ENCODE peak calls at places on chromosomes 4 and X, in nine cellular contexts. H is fibroblast of lung, W is MM.1S, X is astrocyte, G is hepatocyte, I is HCT116, R is PC-3, S is mammary epithelial cell, O is GM12878. C is an unnamed sample.

GRCh38 chrX:15855562-15856256 is 1.1 kb upstream of the AP1S2 start:
- DNase-seq in H (no peak), S (no peak), G (peak), O (no peak), R (no peak), X (no peak), I (no peak), W (peak), C (no peak)

GRCh38 chrX:68249401-68249831 is 183.9 kb downstream of the OPHN1 start:
- DNase-seq in R (no peak), O (no peak), H (no peak), S (no peak), X (no peak), I (no peak), G (no peak), W (no peak), C (no peak)

GRCh38 chr4:114922582-114922912 is 190.9 kb downstream of the NDST4 start:
- DNase-seq in X (no peak), R (no peak), I (no peak), W (no peak), G (no peak), O (no peak), S (no peak), H (no peak), C (no peak)

GRCh38 chr4:18033111-18034085 is 11.8 kb upstream of the LCORL start:
- DNase-seq in S (no peak), O (no peak), G (no peak), I (no peak), R (no peak), H (no peak), X (no peak), W (no peak), C (no peak)

GRCh38 chr4:188109157-188109755 is at the start of gene TRIML2:
- DNase-seq in R (peak), H (no peak), O (no peak), S (peak), W (no peak), G (no peak), X (no peak), I (peak), C (peak)

GRCh38 chrX:81390244-81390643 is 188.3 kb downstream of the SH3BGRL start:
- DNase-seq in X (no peak), G (no peak), S (no peak), H (no peak), R (no peak), O (peak), I (no peak), W (peak), C (no peak)

GRCh38 chr4:129344058-129344457 is 248.1 kb downstream of the C4orf33 start:
- DNase-seq in R (peak), X (no peak), S (peak), G (peak), H (peak), W (peak), O (no peak), I (peak), C (no peak)

GRCh38 chrX:125203737-125204578 is 115.7 kb upstream of the TEX13C start:
- DNase-seq in X (no peak), R (peak), W (peak), G (peak), I (no peak), H (peak), S (peak), O (no peak), C (no peak)

GRCh38 chrX:13700380-13700779 is 11.5 kb downstream of the RAB9A start:
- DNase-seq in S (no peak), I (no peak), R (no peak), W (no peak), X (no peak), H (no peak), G (no peak), O (no peak), C (no peak)

GRCh38 chr4:25842229-25842840 is 20.5 kb downstream of the SEL1L3 start:
- DNase-seq in I (no peak), S (no peak), W (peak), G (no peak), X (no peak), H (no peak), R (no peak), O (peak), C (no peak)

GRCh38 chr4:153649572-153649991 is 34.5 kb upstream of the TLR2 start:
- DNase-seq in O (no peak), S (peak), G (peak), R (peak), X (peak), I (peak), W (no peak), H (peak), C (peak)

GRCh38 chrX:7617994-7618393 is 225.0 kb upstream of the VCX start:
- DNase-seq in X (no peak), G (no peak), R (no peak), O (no peak), S (no peak), W (peak), H (no peak), I (no peak), C (no peak)

GRCh38 chr4:10017037-10017893 is 4.0 kb downstream of the SLC2A9 start:
- DNase-seq in S (no peak), X (no peak), I (no peak), H (no peak), G (peak), O (no peak), R (no peak), W (no peak), C (no peak)

GRCh38 chr4:140251566-140251965 is 97.6 kb upstream of the MAML3 start:
- DNase-seq in I (no peak), O (no peak), X (no peak), S (peak), R (peak), W (no peak), H (no peak), G (peak), C (peak)

GRCh38 chrX:40096395-40097091 is 1.2 kb downstream of the BCOR start:
- DNase-seq in I (no peak), W (peak), X (no peak), O (no peak), G (peak), H (no peak), R (peak), S (peak), C (no peak)

GRCh38 chr4:10114607-10115006 is 2.0 kb downstream of the WDR1 start:
- DNase-seq in X (no peak), H (no peak), W (no peak), R (no peak), O (no peak), G (no peak), I (no peak), S (no peak), C (no peak)

GRCh38 chr4:157141976-157142375 is 66.0 kb downstream of the GLRB start:
- DNase-seq in R (no peak), H (no peak), S (no peak), W (no peak), O (no peak), G (no peak), X (no peak), I (no peak), C (no peak)

GRCh38 chr4:38106886-38107514 is 146.8 kb downstream of the PTTG2 start:
- DNase-seq in H (no peak), R (no peak), G (no peak), I (no peak), W (no peak), S (no peak), X (no peak), O (no peak), C (no peak)

GRCh38 chr4:180799798-180800197 is 1443.4 kb upstream of the TENM3 start:
- DNase-seq in X (no peak), O (no peak), S (no peak), I (no peak), H (no peak), G (no peak), W (no peak), R (no peak), C (no peak)

GRCh38 chrX:23389196-23389792 is 54.6 kb downstream of the PTCHD1 start:
- DNase-seq in X (no peak), W (no peak), H (no peak), I (no peak), R (no peak), G (no peak), O (no peak), S (no peak), C (no peak)

GRCh38 chr4:115272585-115272984 is 159.2 kb upstream of the NDST4 start:
- DNase-seq in X (no peak), O (no peak), G (no peak), S (no peak), H (no peak), R (no peak), I (no peak), W (no peak), C (no peak)

GRCh38 chrX:38346150-38346549 is 6.3 kb upstream of the OTC start:
- DNase-seq in R (no peak), W (no peak), H (no peak), O (no peak), X (no peak), G (no peak), S (no peak), I (no peak), C (no peak)

GRCh38 chr4:26826721-26827120 is 33.9 kb upstream of the STIM2 start:
- DNase-seq in I (no peak), S (no peak), R (no peak), O (peak), H (no peak), G (no peak), X (no peak), W (no peak), C (no peak)

GRCh38 chr4:83837614-83838308 is 301.9 kb downstream of the GPAT3 start:
- DNase-seq in O (no peak), X (no peak), W (no peak), G (no peak), S (no peak), R (no peak), H (no peak), I (no peak), C (no peak)

GRCh38 chr4:139015948-139016451 is 419 bp downstream of the NOCT start:
- DNase-seq in W (peak), X (no peak), G (peak), O (no peak), H (peak), S (peak), R (no peak), I (no peak), C (no peak)

GRCh38 chr4:16686195-16686594 is 212.2 kb downstream of the LDB2 start:
- DNase-seq in H (peak), G (no peak), W (no peak), I (no peak), R (peak), O (no peak), X (peak), S (no peak), C (no peak)

GRCh38 chr4:78675325-78675724 is 100.8 kb upstream of the BMP2K start:
- DNase-seq in S (no peak), G (no peak), W (no peak), X (no peak), R (no peak), I (no peak), H (no peak), O (no peak), C (no peak)

GRCh38 chrX:153456704-153457103 is 10.8 kb upstream of the TREX2 start:
- DNase-seq in O (no peak), S (no peak), G (no peak), I (no peak), H (no peak), W (no peak), X (no peak), R (no peak), C (no peak)

GRCh38 chrX:31138124-31138523 is 66.3 kb upstream of the FTHL17 start:
- DNase-seq in R (no peak), W (no peak), G (no peak), S (no peak), X (no peak), I (no peak), H (no peak), O (no peak), C (no peak)

GRCh38 chrX:1165535-1166196 is 46.8 kb downstream of the CRLF2 start:
- DNase-seq in O (no peak), X (no peak), R (no peak), W (no peak), I (no peak), H (no peak), S (peak), G (peak), C (no peak)

GRCh38 chr4:8493484-8493883 is 52.9 kb downstream of the TRMT44 start:
- DNase-seq in R (no peak), S (no peak), W (no peak), G (no peak), I (no peak), O (no peak), X (no peak), H (no peak), C (no peak)

GRCh38 chrX:70468709-70469108 is 24.1 kb downstream of the DLG3 start:
- DNase-seq in H (no peak), G (no peak), I (no peak), R (no peak), S (no peak), X (no peak), W (no peak), O (no peak), C (no peak)

GRCh38 chr4:107931775-107932321 is 499 bp downstream of the CYP2U1 start:
- DNase-seq in W (peak), X (no peak), G (peak), H (peak), O (no peak), R (no peak), S (no peak), I (no peak), C (peak)

GRCh38 chr4:118337954-118338353 is 14.8 kb downstream of the PRSS12 start:
- DNase-seq in G (no peak), I (no peak), S (peak), O (no peak), R (peak), X (no peak), W (no peak), H (no peak), C (no peak)

GRCh38 chr4:142550955-142551354 is 295.1 kb downstream of the INPP4B start:
- DNase-seq in R (peak), S (no peak), I (peak), H (peak), W (no peak), O (no peak), G (no peak), X (no peak), C (peak)

GRCh38 chr4:8315343-8316250 is 46.0 kb downstream of the HTRA3 start:
- DNase-seq in H (peak), W (peak), I (peak), S (peak), O (no peak), R (peak), X (peak), G (peak), C (peak)

GRCh38 chr4:123876640-123877039 is 480.0 kb downstream of the SPRY1 start:
- DNase-seq in S (no peak), H (peak), X (peak), R (no peak), O (no peak), G (no peak), W (no peak), I (no peak), C (no peak)

GRCh38 chr4:1048781-1049590 is 37.6 kb downstream of the FGFRL1 start:
- DNase-seq in H (no peak), S (no peak), O (no peak), R (no peak), W (no peak), X (no peak), I (no peak), G (no peak), C (no peak)

GRCh38 chrX:40651620-40652223 is 4.4 kb upstream of the CXorf38 start:
- DNase-seq in S (peak), O (no peak), I (peak), R (peak), W (peak), X (peak), G (peak), H (peak), C (no peak)

GRCh38 chr4:128958194-128958593 is 135.1 kb downstream of the SCLT1 start:
- DNase-seq in G (peak), W (no peak), R (no peak), H (no peak), S (no peak), X (no peak), I (no peak), O (no peak), C (no peak)

GRCh38 chr4:143699331-143700059 is 980 bp downstream of the FREM3 start:
- DNase-seq in G (no peak), I (no peak), W (no peak), R (no peak), S (no peak), O (no peak), H (no peak), X (no peak), C (no peak)
- H3K4me3 ChIP-seq in G (no peak), I (no peak), W (no peak), R (no peak), S (no peak), O (no peak), H (no peak), X (no peak), C (no peak)

GRCh38 chr4:113760094-113760851 is 1.3 kb downstream of the CAMK2D start:
- DNase-seq in X (peak), R (peak), W (peak), I (no peak), O (no peak), S (peak), G (peak), H (peak), C (no peak)
- TF ChIP-seq EZH2 in X (no peak), R (no peak), W (no peak), I (no peak), O (no peak), S (no peak), G (no peak), H (no peak), C (no peak)

GRCh38 chr4:40856836-40857362 is 107.1 kb downstream of the NSUN7 start:
- DNase-seq in H (peak), S (peak), W (peak), I (no peak), R (peak), O (no peak), G (peak), X (peak), C (no peak)
- H3K4me3 ChIP-seq in H (peak), S (no peak), W (peak), I (no peak), R (peak), O (peak), G (peak), X (peak), C (peak)

GRCh38 chr4:54228563-54229501 is at the start of gene PDGFRA:
- DNase-seq in H (peak), O (no peak), R (no peak), W (no peak), X (peak), S (no peak), I (no peak), G (peak), C (no peak)
- TF ChIP-seq EZH2 in H (no peak), O (no peak), R (no peak), W (no peak), X (no peak), S (no peak), I (no peak), G (no peak), C (no peak)

C was measured in PC-9.